ENCODE peak calls at places on chromosomes 7 and 10, in seven cellular contexts. T, C, S, X, W, O and M are unnamed samples.

GRCh38 chr10:26441491-26442214 is 3.5 kb downstream of the APBB1IP start:
- DNase-seq in T (no peak), C (no peak), S (no peak), X (no peak), W (no peak), O (no peak), M (no peak)

GRCh38 chr10:61215276-61215675 is 237.9 kb downstream of the TMEM26 start:
- DNase-seq in T (peak), C (no peak), S (no peak), X (no peak), W (no peak), O (no peak), M (no peak)

GRCh38 chr10:5968037-5968680 is 9.2 kb downstream of the IL15RA start:
- DNase-seq in T (no peak), C (no peak), S (peak), X (no peak), W (no peak), O (no peak), M (no peak)

GRCh38 chr7:120805636-120806388 is 52.1 kb downstream of the TSPAN12 start:
- DNase-seq in T (peak), C (no peak), S (peak), X (peak), W (peak), O (peak), M (peak)

GRCh38 chr7:43307522-43307921 is 195.1 kb downstream of the HECW1 start:
- DNase-seq in T (peak), C (no peak), S (no peak), X (no peak), W (no peak), O (no peak), M (no peak)

GRCh38 chr10:125148021-125148439 is 12.3 kb downstream of the CTBP2 start:
- DNase-seq in T (peak), C (no peak), S (no peak), X (no peak), W (peak), O (peak), M (peak)

GRCh38 chr10:95374597-95375209 is 83.9 kb upstream of the PDLIM1 start:
- DNase-seq in T (peak), C (peak), S (peak), X (peak), W (peak), O (peak), M (peak)

GRCh38 chr10:71245420-71246325 is 33.3 kb downstream of the UNC5B start:
- DNase-seq in T (no peak), C (peak), S (no peak), X (no peak), W (no peak), O (no peak), M (no peak)

GRCh38 chr10:45274364-45274763 is 41.0 kb downstream of the OR13A1 start:
- DNase-seq in T (no peak), C (no peak), S (no peak), X (no peak), W (no peak), O (no peak), M (no peak)

GRCh38 chr7:35816514-35816913 is 15.7 kb downstream of the SEPTIN7 start:
- DNase-seq in T (no peak), C (no peak), S (no peak), X (peak), W (no peak), O (no peak), M (no peak)

GRCh38 chr7:92904292-92905131 is 68.1 kb upstream of the CDK6 start:
- DNase-seq in T (peak), C (peak), S (no peak), X (peak), W (peak), O (peak), M (no peak)

GRCh38 chr7:48300301-48300700 is 129.0 kb downstream of the ABCA13 start:
- DNase-seq in T (no peak), C (no peak), S (no peak), X (no peak), W (no peak), O (no peak), M (no peak)

GRCh38 chr7:48296976-48297375 is 125.7 kb downstream of the ABCA13 start:
- DNase-seq in T (no peak), C (no peak), S (no peak), X (no peak), W (no peak), O (no peak), M (no peak)

GRCh38 chr7:48301201-48301600 is 129.9 kb downstream of the ABCA13 start:
- DNase-seq in T (no peak), C (no peak), S (no peak), X (no peak), W (no peak), O (no peak), M (no peak)

GRCh38 chr7:48298779-48299178 is 127.5 kb downstream of the ABCA13 start:
- DNase-seq in T (peak), C (no peak), S (no peak), X (peak), W (peak), O (no peak), M (no peak)

DNA sequence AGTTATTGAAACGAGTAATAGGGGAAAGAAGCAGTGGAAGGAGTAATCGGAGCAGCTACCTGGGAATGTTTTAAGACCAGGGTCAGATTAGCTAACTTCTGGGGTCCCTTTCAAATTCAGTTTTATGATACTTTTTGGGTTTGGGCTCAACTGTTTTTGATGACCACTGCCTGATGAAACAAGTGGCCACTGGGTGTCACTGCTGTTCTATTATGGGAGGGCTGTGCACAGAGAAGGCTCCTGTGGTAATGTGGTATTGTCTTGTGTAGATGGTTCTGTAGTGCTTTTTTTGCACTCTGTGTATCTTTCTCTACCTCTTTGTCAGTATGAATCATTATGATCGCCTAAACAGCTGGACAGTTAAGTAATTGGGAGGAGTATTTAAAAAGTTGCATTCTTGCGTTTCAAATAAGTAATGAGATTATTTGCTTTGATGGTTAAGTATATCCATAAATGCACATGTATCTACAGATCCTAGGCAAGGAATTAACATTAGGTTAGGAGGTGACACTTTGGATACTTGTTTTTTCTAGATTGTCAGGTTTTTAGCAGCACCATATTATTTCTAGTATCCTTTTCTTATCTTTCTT is 128.4 kb downstream of the ABCA13 start:
- DNase-seq in T (peak), C (no peak), S (no peak), X (peak), W (peak), O (peak), M (peak)
- TF ChIP-seq CTCF in T (peak), C (peak), S (peak), X (peak), W (peak), O (peak), M (peak)

GRCh38 chr10:4254101-4254994 is 469.3 kb upstream of the KLF6 start:
- DNase-seq in T (peak), C (no peak), S (no peak), X (no peak), W (peak), O (no peak), M (no peak)

GRCh38 chr10:4255751-4256150 is 470.7 kb upstream of the KLF6 start:
- DNase-seq in T (no peak), C (no peak), S (no peak), X (no peak), W (peak), O (no peak), M (no peak)

GRCh38 chr10:4260483-4260882 is 475.5 kb upstream of the KLF6 start:
- DNase-seq in T (peak), C (no peak), S (no peak), X (peak), W (peak), O (no peak), M (no peak)

GRCh38 chr10:4256971-4257370 is 472.0 kb upstream of the KLF6 start:
- DNase-seq in T (no peak), C (no peak), S (no peak), X (no peak), W (no peak), O (no peak), M (no peak)

DNA sequence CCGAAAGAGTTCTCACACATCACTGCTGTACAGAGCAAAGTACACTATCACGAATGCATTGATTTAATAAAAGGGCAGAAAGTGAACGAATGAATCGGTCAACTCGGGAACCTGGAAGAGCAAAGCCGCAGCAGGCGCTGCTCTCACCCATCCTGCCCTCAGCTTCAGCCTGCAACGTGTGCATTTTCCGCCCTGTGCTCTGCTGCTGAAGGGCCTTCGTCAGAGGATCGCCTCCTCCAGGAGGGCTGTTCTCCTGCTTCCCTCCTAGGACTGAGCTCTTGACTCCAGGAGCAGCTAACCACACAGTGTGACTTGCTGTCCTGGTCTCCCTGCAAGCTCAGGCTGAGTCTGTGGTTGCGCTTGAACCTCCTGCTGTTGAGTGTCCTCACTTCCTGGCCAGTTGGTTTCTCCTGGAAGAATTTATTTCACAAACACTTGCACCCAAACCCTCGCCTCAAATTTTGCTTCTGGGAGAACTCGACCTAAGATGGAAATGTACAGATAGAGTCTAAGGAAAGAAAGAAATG is 473.0 kb upstream of the KLF6 start:
- DNase-seq in T (peak), C (no peak), S (no peak), X (no peak), W (no peak), O (no peak), M (no peak)
- TF ChIP-seq CTCF in T (no peak), C (no peak), S (no peak), X (no peak), W (no peak), O (no peak), M (no peak)

GRCh38 chr10:37991655-37992054 is 15.2 kb upstream of the ZNF25 start:
- DNase-seq in T (no peak), C (no peak), S (no peak), X (no peak), W (no peak), O (no peak), M (no peak)

GRCh38 chr10:37992083-37992482 is 15.6 kb upstream of the ZNF25 start:
- DNase-seq in T (no peak), C (no peak), S (no peak), X (no peak), W (no peak), O (no peak), M (no peak)
- TF ChIP-seq CTCF in T (peak), C (no peak), S (no peak), X (no peak), W (no peak), O (no peak), M (no peak)

GRCh38 chr10:118823256-118823907 is 68.6 kb upstream of the CACUL1 start:
- DNase-seq in T (no peak), C (no peak), S (no peak), X (no peak), W (no peak), O (no peak), M (no peak)

GRCh38 chr10:118832242-118832651 is 77.5 kb upstream of the CACUL1 start:
- DNase-seq in T (peak), C (peak), S (no peak), X (no peak), W (peak), O (peak), M (no peak)

DNA sequence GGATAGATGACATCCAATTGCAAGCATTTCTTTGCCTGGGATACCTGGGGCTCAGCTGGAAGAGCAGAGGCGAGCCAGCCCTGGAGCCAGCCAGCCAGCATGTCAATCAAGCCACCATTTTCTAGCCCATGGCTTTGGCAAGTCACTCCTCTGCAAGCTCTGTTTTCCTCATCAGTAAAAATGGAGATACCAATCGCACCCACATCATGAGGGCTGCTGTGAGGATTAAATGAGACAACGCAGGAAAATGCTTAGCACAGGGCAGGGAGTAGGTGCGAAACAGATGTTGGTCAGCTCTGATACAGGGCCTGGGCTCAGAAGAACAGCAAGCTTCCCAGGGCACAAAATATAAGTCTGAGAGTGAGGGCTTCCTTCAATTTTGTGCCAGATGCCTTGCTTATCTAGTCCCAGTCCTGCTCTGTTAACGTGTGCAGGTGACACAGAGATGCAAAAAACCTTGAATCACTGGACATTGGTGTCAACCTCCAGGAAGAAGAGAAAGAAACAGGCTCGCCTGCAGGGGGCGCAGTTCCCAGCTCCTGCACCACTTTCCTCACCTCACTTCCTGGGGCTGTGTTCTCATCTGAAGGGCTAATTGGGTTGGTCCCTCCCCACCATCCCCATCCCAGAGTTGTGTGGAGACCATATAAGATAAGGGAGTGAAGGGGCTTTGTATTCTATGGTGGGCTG is 72.8 kb upstream of the CACUL1 start:
- DNase-seq in T (no peak), C (no peak), S (no peak), X (no peak), W (no peak), O (no peak), M (no peak)
- TF ChIP-seq CTCF in T (peak), C (no peak), S (peak), X (peak), W (peak), O (peak), M (no peak)

GRCh38 chr10:92239185-92239599 is 51.7 kb downstream of the CPEB3 start:
- DNase-seq in T (peak), C (no peak), S (no peak), X (no peak), W (no peak), O (no peak), M (no peak)

GRCh38 chr10:92239600-92240288 is 51.1 kb downstream of the CPEB3 start:
- DNase-seq in T (peak), C (peak), S (peak), X (peak), W (peak), O (peak), M (peak)

GRCh38 chr10:92241158-92241500 is 49.7 kb downstream of the CPEB3 start:
- DNase-seq in T (peak), C (no peak), S (no peak), X (peak), W (no peak), O (no peak), M (no peak)

GRCh38 chr10:92241501-92241900 is 49.4 kb downstream of the CPEB3 start:
- DNase-seq in T (no peak), C (no peak), S (no peak), X (no peak), W (no peak), O (no peak), M (no peak)

GRCh38 chr10:92240289-92241157 is 50.4 kb downstream of the CPEB3 start:
- DNase-seq in T (peak), C (no peak), S (no peak), X (peak), W (peak), O (peak), M (peak)
- TF ChIP-seq CTCF in T (no peak), C (no peak), S (no peak), X (no peak), W (no peak), O (no peak), M (no peak)